ENCODE peak calls at places on chromosomes 6 and 20, in six cellular contexts. N is right atrium auricular region; G is BE2C; D is body of pancreas; B is GM20000; W is CD8-positive, alpha-beta T cell. H is an unnamed sample.

GRCh38 chr6:77853401-77853800 is 200.6 kb downstream of the MEI4 start:
- DNase-seq in N (no peak), G (no peak), D (no peak), B (no peak), W (no peak), H (no peak)

GRCh38 chr6:106519460-106520394 is 109.6 kb downstream of the RTN4IP1 start:
- DNase-seq in N (no peak), G (no peak), D (no peak), B (peak; percentile 54), W (peak; percentile 56), H (peak; percentile 29)

GRCh38 chr6:119890470-119890869 is 540.9 kb upstream of the MAN1A1 start:
- DNase-seq in N (no peak), G (no peak), D (no peak), B (no peak), W (no peak), H (no peak)

GRCh38 chr6:110446405-110446804 is 30.0 kb downstream of the SLC22A16 start:
- DNase-seq in N (no peak), G (no peak), D (no peak), B (no peak), W (no peak), H (no peak)

GRCh38 chr6:125231133-125231532 is 70.6 kb downstream of the HDDC2 start:
- DNase-seq in N (no peak), G (no peak), D (no peak), B (no peak), W (no peak), H (no peak)

GRCh38 chr20:1888796-1889463 is 6.3 kb upstream of the SIRPA start:
- DNase-seq in N (no peak), G (no peak), D (no peak), B (no peak), W (no peak), H (no peak)

GRCh38 chr6:111011360-111012142 is 29.7 kb downstream of the RPF2 start:
- DNase-seq in N (no peak), G (no peak), D (no peak), B (peak; percentile 74), W (no peak), H (peak; percentile 62)

GRCh38 chr6:49549691-49550412 is 616 bp upstream of the C6orf141 start:
- DNase-seq in N (no peak), G (no peak), D (no peak), B (no peak), W (no peak), H (no peak)

GRCh38 chr6:128155826-128156225 is 255.0 kb upstream of the THEMIS start:
- DNase-seq in N (no peak), G (no peak), D (no peak), B (no peak), W (no peak), H (no peak)

GRCh38 chr20:45489083-45489531 is 19.6 kb downstream of the WFDC2 start:
- DNase-seq in N (no peak), G (no peak), D (no peak), B (no peak), W (no peak), H (no peak)

GRCh38 chr20:47663354-47664067 is 121.8 kb downstream of the SULF2 start:
- DNase-seq in N (peak; percentile 82), G (peak; percentile 78), D (peak; percentile 78), B (peak; percentile 84), W (peak; percentile 64), H (peak; percentile 88)

GRCh38 chr6:26568601-26569432 is 27.9 kb upstream of the ABT1 start:
- DNase-seq in N (peak; percentile 97), G (peak; percentile 81), D (peak; percentile 92), B (peak; percentile 82), W (peak; percentile 99), H (peak; percentile 86)
- TF ChIP-seq CTCF in N (peak; percentile 51), G (peak; percentile 44), D (no peak), B (peak; percentile 31), W (peak; percentile 34), H (peak; percentile 48)

GRCh38 chr6:26234421-26235239 is 130.4 kb upstream of the BTN3A2 start:
- DNase-seq in N (no peak), G (peak; percentile 72), D (no peak), B (peak; percentile 67), W (peak; percentile 66), H (peak; percentile 69)
- TF ChIP-seq CTCF in N (no peak), G (no peak), D (no peak), B (no peak), W (no peak), H (no peak)

GRCh38 chr20:33169176-33169794 is 1.3 kb downstream of the BPIFA2 start:
- DNase-seq in N (no peak), G (no peak), D (no peak), B (no peak), W (no peak), H (no peak)
- TF ChIP-seq CTCF in N (no peak), G (peak; percentile 78), D (peak; percentile 19), B (no peak), W (peak; percentile 45), H (no peak)

GRCh38 chr6:30489081-30490030 is at the start of gene HLA-E:
- DNase-seq in N (peak; percentile 99), G (peak; percentile 79), D (peak; percentile 92), B (peak; percentile 93), W (peak; percentile 81), H (peak; percentile 95)

GRCh38 chr6:30494275-30494990 is 5.1 kb downstream of the HLA-E start:
- DNase-seq in N (no peak), G (no peak), D (no peak), B (no peak), W (no peak), H (no peak)

GRCh38 chr6:30491963-30492616 is 2.8 kb downstream of the HLA-E start:
- DNase-seq in N (no peak), G (no peak), D (no peak), B (no peak), W (no peak), H (no peak)

GRCh38 chr6:30493643-30494250 is 4.4 kb downstream of the HLA-E start:
- DNase-seq in N (no peak), G (no peak), D (no peak), B (no peak), W (no peak), H (no peak)

DNA sequence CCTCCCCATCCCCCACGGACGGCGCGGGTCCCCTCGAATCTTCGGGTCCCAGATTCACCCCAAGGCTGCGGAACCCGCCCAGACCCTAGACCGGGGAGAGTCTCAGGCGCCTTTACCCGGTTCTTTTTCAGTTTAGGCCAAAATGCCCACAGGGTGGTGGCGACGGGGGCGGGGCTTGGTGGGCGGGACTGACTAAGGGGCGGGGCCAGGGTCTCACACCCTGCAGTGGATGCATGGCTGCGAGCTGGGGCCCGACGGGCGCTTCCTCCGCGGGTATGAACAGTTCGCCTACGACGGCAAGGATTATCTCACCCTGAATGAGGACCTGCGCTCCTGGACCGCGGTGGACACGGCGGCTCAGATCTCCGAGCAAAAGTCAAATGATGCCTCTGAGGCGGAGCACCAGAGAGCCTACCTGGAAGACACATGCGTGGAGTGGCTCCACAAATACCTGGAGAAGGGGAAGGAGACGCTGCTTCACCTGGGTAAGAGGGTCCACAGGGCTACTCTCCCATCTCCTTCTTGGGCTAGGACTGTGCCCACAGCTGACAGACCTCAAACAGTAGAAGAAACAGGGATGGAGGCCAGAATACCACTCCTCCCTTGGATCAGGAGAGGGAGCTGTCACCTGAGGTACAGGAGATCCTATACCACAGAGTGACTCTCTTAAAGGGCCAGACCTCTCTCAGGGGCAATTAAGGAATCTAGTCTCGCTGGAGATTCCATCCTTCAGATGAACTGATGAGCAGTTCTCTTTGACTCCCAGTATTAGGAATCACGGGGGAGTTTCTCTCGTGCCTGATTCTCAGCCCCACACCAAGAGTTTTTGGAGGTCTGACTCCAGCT is 945 bp downstream of the HLA-E start:
- DNase-seq in N (no peak), G (peak; percentile 45), D (peak; percentile 57), B (peak; percentile 85), W (peak; percentile 74), H (peak; percentile 87)
- TF ChIP-seq CTCF in N (no peak), G (no peak), D (no peak), B (no peak), W (no peak), H (no peak)

GRCh38 chr6:41002168-41002567 is 36.9 kb downstream of the UNC5CL start:
- DNase-seq in N (no peak), G (no peak), D (no peak), B (no peak), W (no peak), H (no peak)

GRCh38 chr6:41000248-41000647 is 38.8 kb downstream of the UNC5CL start:
- DNase-seq in N (peak; percentile 30), G (no peak), D (no peak), B (no peak), W (no peak), H (no peak)

GRCh38 chr6:40997256-40997957 is 41.6 kb downstream of the UNC5CL start:
- DNase-seq in N (peak; percentile 56), G (no peak), D (peak; percentile 64), B (no peak), W (no peak), H (no peak)

GRCh38 chr6:40998661-40999060 is 40.4 kb downstream of the UNC5CL start:
- DNase-seq in N (peak; percentile 7), G (no peak), D (peak; percentile 22), B (no peak), W (no peak), H (no peak)

DNA sequence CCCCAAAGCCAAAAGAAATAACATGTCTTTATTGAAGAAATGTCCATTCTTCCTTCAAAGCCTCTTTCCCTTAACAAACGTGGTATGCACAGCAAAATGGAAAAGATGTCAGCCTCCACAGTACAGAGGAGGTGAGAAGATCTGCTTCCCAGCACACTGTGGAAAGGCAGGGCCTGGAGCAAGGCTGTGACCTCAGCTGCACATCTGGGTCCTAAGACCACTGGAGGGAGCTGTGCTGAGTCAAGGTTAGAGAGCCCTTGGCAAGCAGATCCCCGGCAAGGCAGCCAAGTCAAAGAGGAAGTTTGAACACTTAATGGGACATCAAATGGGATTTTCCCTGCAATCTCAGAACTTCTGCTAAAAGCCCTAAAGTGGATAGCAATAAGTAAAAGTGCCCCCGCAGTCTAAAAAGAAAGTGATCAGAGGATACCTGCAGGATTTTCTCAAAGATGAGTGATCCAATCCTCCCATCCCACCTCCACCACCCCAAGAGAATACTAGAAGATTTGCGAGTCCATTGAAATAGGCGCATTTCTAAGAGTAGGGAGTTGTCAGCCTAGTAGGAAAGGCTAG is 39.4 kb downstream of the UNC5CL start:
- DNase-seq in N (peak; percentile 71), G (peak; percentile 53), D (peak; percentile 71), B (peak; percentile 52), W (no peak), H (peak; percentile 49)
- TF ChIP-seq CTCF in N (peak; percentile 53), G (peak; percentile 61), D (peak; percentile 20), B (peak; percentile 50), W (no peak), H (peak; percentile 44)

H was measured in GM13976.